ENCODE peak calls at places on chromosomes 3 and 15, in six cellular contexts. X, A, Y, T, N and U are unnamed samples.

GRCh38 chr3:57559526-57559925 is 3.5 kb downstream of the PDE12 start:
- DNase-seq in X (no peak), A (no peak), Y (no peak), T (no peak), N (no peak), U (no peak)

GRCh38 chr15:40815042-40815678 is 7.9 kb upstream of the DNAJC17 start:
- DNase-seq in X (no peak), A (no peak), Y (peak), T (no peak), N (no peak), U (no peak)

GRCh38 chr3:182567666-182568065 is 225.6 kb upstream of the ATP11B start:
- DNase-seq in X (no peak), A (no peak), Y (no peak), T (no peak), N (peak), U (no peak)

GRCh38 chr15:95826831-95827230 is 503.7 kb upstream of the NR2F2 start:
- DNase-seq in X (no peak), A (no peak), Y (no peak), T (no peak), N (peak), U (no peak)

GRCh38 chr15:99987119-99987506 is 253.9 kb upstream of the LYSMD4 start:
- DNase-seq in X (no peak), A (no peak), Y (no peak), T (no peak), N (no peak), U (no peak)

GRCh38 chr3:72702997-72703396 is 145.2 kb downstream of the SHQ1 start:
- DNase-seq in X (no peak), A (no peak), Y (no peak), T (no peak), N (no peak), U (no peak)

GRCh38 chr15:100762913-100763627 is 116.6 kb upstream of the ALDH1A3 start:
- DNase-seq in X (no peak), A (peak), Y (no peak), T (no peak), N (no peak), U (no peak)

GRCh38 chr3:194006-194405 is 2.6 kb upstream of the CHL1 start:
- DNase-seq in X (no peak), A (no peak), Y (no peak), T (no peak), N (no peak), U (no peak)

GRCh38 chr3:171860830-171861535 is 17.8 kb downstream of the TMEM212 start:
- DNase-seq in X (no peak), A (no peak), Y (peak), T (no peak), N (no peak), U (no peak)

GRCh38 chr15:31228980-31229826 is 97.4 kb upstream of the KLF13 start:
- DNase-seq in X (no peak), A (peak), Y (no peak), T (no peak), N (no peak), U (no peak)

GRCh38 chr15:42332331-42332730 is 27.0 kb upstream of the CAPN3 start:
- DNase-seq in X (no peak), A (no peak), Y (no peak), T (no peak), N (no peak), U (no peak)

GRCh38 chr15:77513226-77513625 is 92.5 kb downstream of the HMG20A start:
- DNase-seq in X (no peak), A (no peak), Y (peak), T (no peak), N (no peak), U (no peak)